ENCODE peak calls at places on chromosome 3, in seven cellular contexts. W is iris pigment epithelial cell; Y is EL; U is Panc1; F is activated T-cell treated with anti-CD3 and anti-CD28 coated beads for 4 hours; I is stimulated activated naive B cell treated with anti-CD40 and anti-IgM and Interleukin-4, amounts not matched to agents 10 μg/mL and 1 μg/mL and 100 μg/mL, for 72 hours; H is HEK293T. O is an unnamed sample.

GRCh38 chr3:48694610-48695051 is 8.9 kb upstream of the NCKIPSD start:
- DNase-seq in W (peak), F (no peak), U (no peak), H (no peak), Y (peak), I (no peak), O (peak)

GRCh38 chr3:135736740-135737139 is 228.8 kb upstream of the PPP2R3A start:
- DNase-seq in F (no peak), H (peak), U (no peak), I (no peak), W (no peak), Y (peak), O (peak)

GRCh38 chr3:45218578-45219390 is 7.3 kb downstream of the TMEM158 start:
- DNase-seq in Y (peak), W (peak), U (no peak), I (no peak), F (no peak), H (no peak), O (peak)

GRCh38 chr3:141710888-141711616 is 27.0 kb upstream of the RNF7 start:
- DNase-seq in F (no peak), H (no peak), Y (peak), U (no peak), I (no peak), W (peak), O (peak)

GRCh38 chr3:42353632-42354031 is 56.8 kb downstream of the LYZL4 start:
- DNase-seq in F (no peak), I (no peak), U (no peak), Y (no peak), W (no peak), H (no peak), O (no peak)

GRCh38 chr3:124701687-124702086 is 28.6 kb upstream of the UMPS start:
- DNase-seq in F (no peak), H (no peak), Y (peak), W (peak), I (no peak), U (no peak), O (peak)

GRCh38 chr3:23480324-23480704 is 277.2 kb downstream of the UBE2E2 start:
- DNase-seq in W (no peak), Y (no peak), H (no peak), U (no peak), I (no peak), F (no peak), O (no peak)

GRCh38 chr3:166478356-166478755 is 641.1 kb upstream of the BCHE start:
- DNase-seq in W (no peak), I (no peak), H (no peak), Y (no peak), U (no peak), F (no peak), O (no peak)

GRCh38 chr3:10635446-10636076 is 130.2 kb upstream of the ATP2B2 start:
- DNase-seq in W (no peak), Y (no peak), I (no peak), U (no peak), F (no peak), H (no peak), O (no peak)

GRCh38 chr3:59127071-59127470 is 77.2 kb upstream of the CFAP20DC start:
- DNase-seq in F (no peak), U (no peak), H (peak), Y (peak), I (no peak), W (peak), O (peak)

GRCh38 chr3:149180057-149180573 is 41.5 kb downstream of the CP start:
- DNase-seq in H (peak), U (peak), W (peak), F (no peak), I (no peak), Y (peak), O (peak)

GRCh38 chr3:150410311-150411105 is 2.4 kb downstream of the TSC22D2 start:
- DNase-seq in I (no peak), Y (peak), W (no peak), H (peak), F (no peak), U (no peak), O (peak)

GRCh38 chr3:133049491-133049890 is 11.3 kb downstream of the TMEM108 start:
- DNase-seq in H (no peak), Y (no peak), F (no peak), U (no peak), W (no peak), I (no peak), O (no peak)

GRCh38 chr3:57956119-57956832 is 51.9 kb upstream of the FLNB start:
- DNase-seq in I (no peak), F (no peak), Y (peak), U (no peak), W (peak), H (no peak), O (peak)

GRCh38 chr3:132637590-132637989 is 22.0 kb downstream of the ACAD11 start:
- DNase-seq in I (no peak), H (no peak), W (peak), U (no peak), Y (peak), F (no peak), O (no peak)

GRCh38 chr3:155130001-155130400 is 49.9 kb downstream of the MME start:
- DNase-seq in I (no peak), U (no peak), H (no peak), F (no peak), Y (no peak), W (peak), O (no peak)

GRCh38 chr3:78846688-78847087 is 921.1 kb downstream of the ROBO1 start:
- DNase-seq in I (no peak), W (peak), F (no peak), H (no peak), U (no peak), Y (peak), O (peak)

GRCh38 chr3:195805181-195805580 is 6.5 kb downstream of the MUC4 start:
- DNase-seq in U (no peak), Y (no peak), W (no peak), F (no peak), I (no peak), H (no peak), O (no peak)

GRCh38 chr3:186544281-186544680 is at the start of gene CRYGS:
- DNase-seq in F (no peak), U (no peak), H (no peak), I (no peak), Y (no peak), W (no peak), O (no peak)

GRCh38 chr3:97885931-97886824 is 64.4 kb downstream of the CRYBG3 start:
- DNase-seq in W (peak), Y (no peak), F (no peak), I (no peak), U (no peak), H (no peak), O (no peak)

GRCh38 chr3:38029400-38030125 is at the start of gene PLCD1:
- DNase-seq in I (no peak), U (no peak), W (peak), H (peak), F (no peak), Y (peak), O (peak)

GRCh38 chr3:46922426-46922825 is 44.9 kb downstream of the PTH1R start:
- DNase-seq in F (no peak), U (no peak), W (no peak), H (no peak), I (no peak), Y (no peak), O (no peak)

GRCh38 chr3:184568918-184569829 is 7.6 kb downstream of the EPHB3 start:
- DNase-seq in I (no peak), H (peak), Y (peak), F (no peak), U (no peak), W (peak), O (peak)

GRCh38 chr3:115581347-115582135 is 41.8 kb upstream of the GAP43 start:
- DNase-seq in U (no peak), W (peak), I (no peak), Y (peak), F (no peak), H (no peak), O (peak)

GRCh38 chr3:81668283-81668682 is 93.2 kb downstream of the GBE1 start:
- DNase-seq in I (no peak), F (no peak), W (no peak), Y (no peak), H (no peak), U (no peak), O (no peak)

GRCh38 chr3:50322386-50323091 is at the start of gene HYAL2:
- DNase-seq in U (no peak), I (no peak), H (no peak), W (no peak), F (no peak), Y (no peak), O (no peak)

GRCh38 chr3:54053882-54054281 is 68.5 kb upstream of the CACNA2D3 start:
- DNase-seq in U (no peak), W (no peak), H (no peak), I (no peak), F (no peak), Y (no peak), O (no peak)

GRCh38 chr3:159102001-159102400 is 300.1 kb downstream of the MFSD1 start:
- DNase-seq in U (no peak), H (no peak), W (no peak), F (no peak), Y (no peak), I (no peak), O (no peak)

O was measured in RPMI7951.